ENCODE peak calls at places on chromosomes 1 and 21, in four cellular contexts. N is glutamatergic neuron, B is iPS DF 6.9, T is NCI-H345. O is an unnamed sample.
A peak's percentile ranks its signal among the peaks of the same experiment; 100 is the strongest.

GRCh38 chr1:26696191-26696644 is 403 bp downstream of the ARID1A start:
- DNase-seq in N (no peak), B (no peak), T (no peak), O (peak; percentile 60)

GRCh38 chr1:154442006-154442740 is 37.0 kb downstream of the IL6R start:
- DNase-seq in N (no peak), B (no peak), T (no peak), O (no peak)

GRCh38 chr21:45768741-45769049 is 125.2 kb downstream of the PCBP3 start:
- DNase-seq in N (no peak), B (no peak), T (no peak), O (no peak)

GRCh38 chr1:54229281-54229891 is 29.4 kb downstream of the MRPL37 start:
- DNase-seq in N (no peak), B (no peak), T (no peak), O (no peak)

GRCh38 chr1:169259816-169260215 is 107.8 kb downstream of the NME7 start:
- DNase-seq in N (no peak), B (no peak), T (no peak), O (no peak)

GRCh38 chr1:6596351-6596750 is 6.3 kb downstream of the KLHL21 start:
- DNase-seq in N (no peak), B (no peak), T (no peak), O (no peak)

GRCh38 chr1:230171337-230172015 is 104.4 kb downstream of the GALNT2 start:
- DNase-seq in N (no peak), B (no peak), T (no peak), O (no peak)

GRCh38 chr1:1231400-1232223 is at the start of gene SDF4:
- DNase-seq in N (peak; percentile 96), B (peak; percentile 88), T (peak; percentile 97), O (peak; percentile 99)

GRCh38 chr1:185376288-185376687 is 59.2 kb upstream of the IVNS1ABP start:
- DNase-seq in N (no peak), B (no peak), T (no peak), O (no peak)

GRCh38 chr1:9651565-9652378 is at the start of gene PIK3CD:
- DNase-seq in N (peak; percentile 78), B (no peak), T (peak; percentile 11), O (peak; percentile 60)

GRCh38 chr1:45238846-45239245 is 32.4 kb upstream of the ZSWIM5 start:
- DNase-seq in N (no peak), B (no peak), T (no peak), O (no peak)

GRCh38 chr1:32337855-32338636 is 2.0 kb upstream of the MARCKSL1 start:
- DNase-seq in N (no peak), B (no peak), T (no peak), O (peak; percentile 67)

GRCh38 chr1:11654571-11655262 is at the start of gene FBXO44:
- DNase-seq in N (peak; percentile 66), B (no peak), T (peak; percentile 42), O (peak; percentile 72)

GRCh38 chr21:34775793-34776192 is 107.0 kb downstream of the CLIC6 start:
- DNase-seq in N (no peak), B (no peak), T (no peak), O (no peak)

GRCh38 chr1:215140135-215140534 is 57.6 kb downstream of the KCNK2 start:
- DNase-seq in N (no peak), B (no peak), T (no peak), O (no peak)

GRCh38 chr21:43353282-43354010 is 73.5 kb downstream of the SIK1 start:
- DNase-seq in N (no peak), B (no peak), T (no peak), O (no peak)

GRCh38 chr1:52127181-52128175 is 14.4 kb upstream of the ZFYVE9 start:
- DNase-seq in N (no peak), B (no peak), T (peak; percentile 23), O (no peak)

GRCh38 chr1:11358991-11359390 is 86.0 kb downstream of the UBIAD1 start:
- DNase-seq in N (no peak), B (no peak), T (no peak), O (no peak)

GRCh38 chr1:160588468-160588867 is 9.2 kb upstream of the CD84 start:
- DNase-seq in N (no peak), B (no peak), T (no peak), O (no peak)

GRCh38 chr21:43825936-43826622 is 36.7 kb downstream of the RRP1 start:
- DNase-seq in N (no peak), B (no peak), T (no peak), O (no peak)

GRCh38 chr1:119587328-119587727 is 60.7 kb downstream of the ZNF697 start:
- DNase-seq in N (no peak), B (no peak), T (peak; percentile 96), O (no peak)

GRCh38 chr1:185934476-185935189 is 200.4 kb downstream of the HMCN1 start:
- DNase-seq in N (no peak), B (no peak), T (no peak), O (no peak)

GRCh38 chr1:167221126-167221803 is 579 bp downstream of the POU2F1 start:
- DNase-seq in N (peak; percentile 69), B (no peak), T (peak; percentile 45), O (peak; percentile 43)

GRCh38 chr1:189669846-189670245 is 807.8 kb downstream of the BRINP3 start:
- DNase-seq in N (no peak), B (no peak), T (no peak), O (no peak)

GRCh38 chr1:98001764-98002163 is 80.9 kb upstream of the DPYD start:
- DNase-seq in N (no peak), B (no peak), T (no peak), O (no peak)

GRCh38 chr1:230839166-230839565 is 29.2 kb downstream of the C1orf198 start:
- DNase-seq in N (no peak), B (no peak), T (no peak), O (no peak)

GRCh38 chr1:36962991-36963390 is 71.3 kb downstream of the GRIK3 start:
- DNase-seq in N (no peak), B (no peak), T (no peak), O (no peak)

GRCh38 chr1:29624747-29625420 is 388.6 kb downstream of the PTPRU start:
- DNase-seq in N (no peak), B (no peak), T (no peak), O (no peak)

GRCh38 chr21:34886554-34887385 is 162.3 kb downstream of the RUNX1 start:
- DNase-seq in N (peak; percentile 52), B (no peak), T (no peak), O (peak; percentile 57)

GRCh38 chr1:171422489-171422888 is 62.8 kb upstream of the PRRC2C start:
- DNase-seq in N (no peak), B (no peak), T (no peak), O (no peak)

GRCh38 chr1:56477164-56478111 is 101.9 kb downstream of the PLPP3 start:
- DNase-seq in N (peak; percentile 57), B (no peak), T (no peak), O (peak; percentile 83)

GRCh38 chr1:40661678-40662077 is 3.8 kb downstream of the RIMS3 start:
- DNase-seq in N (no peak), B (no peak), T (no peak), O (no peak)

GRCh38 chr21:20998456-20998789 is 214 bp downstream of the NCAM2 start:
- DNase-seq in N (no peak), B (no peak), T (no peak), O (no peak)

GRCh38 chr1:165888552-165888920 is 61.1 kb downstream of the UCK2 start:
- DNase-seq in N (no peak), B (no peak), T (no peak), O (no peak)

GRCh38 chr1:109997867-109998229 is 13.3 kb downstream of the AHCYL1 start:
- DNase-seq in N (no peak), B (no peak), T (no peak), O (no peak)

O was measured in Right ventricle myocardium superior.